ENCODE peak calls at places on chromosomes 13 and 19, in ten cellular contexts. F, C, P, N, L, I, O, V, S and B are unnamed samples. For H3K36me3, the result is how much of the 10 kb centered on the place peaks cover.

GRCh38 chr13:93861818-93862217 is 617.7 kb downstream of the DCT start:
- DNase-seq in F (no peak), C (no peak), P (no peak), N (no peak), L (no peak), I (no peak), O (no peak), V (no peak), S (no peak), B (no peak)

GRCh38 chr19:46963093-46963734 is 56.4 kb upstream of the NPAS1 start:
- DNase-seq in F (no peak), C (no peak), P (no peak), N (no peak), L (no peak), I (no peak), O (no peak), V (no peak), S (no peak), B (no peak)

GRCh38 chr13:101916108-101916757 is 463.8 kb downstream of the ITGBL1 start:
- DNase-seq in F (peak), C (no peak), P (no peak), N (no peak), L (no peak), I (no peak), O (no peak), V (no peak), S (no peak), B (no peak)

GRCh38 chr13:70183041-70183440 is 74.8 kb upstream of the KLHL1 start:
- DNase-seq in F (no peak), C (no peak), P (no peak), N (no peak), L (no peak), I (no peak), O (no peak), V (no peak), S (no peak), B (no peak)

GRCh38 chr19:40348961-40349507 is 539 bp downstream of the PLD3 start:
- DNase-seq in F (no peak), C (peak), P (no peak), N (no peak), L (no peak), I (no peak), O (peak), V (no peak), S (no peak), B (no peak)

GRCh38 chr13:51267581-51267980 is 45.4 kb downstream of the FAM124A start:
- DNase-seq in F (no peak), C (no peak), P (no peak), N (no peak), L (no peak), I (no peak), O (no peak), V (no peak), S (no peak), B (no peak)

GRCh38 chr19:47227347-47228167 is 3.4 kb downstream of the BBC3 start:
- DNase-seq in F (peak), C (peak), P (peak), N (peak), L (peak), I (peak), O (peak), V (peak), S (peak), B (peak)

GRCh38 chr19:39705578-39706188 is 1.4 kb downstream of the LGALS14 start:
- DNase-seq in F (no peak), C (no peak), P (no peak), N (no peak), L (no peak), I (no peak), O (no peak), V (no peak), S (no peak), B (no peak)

GRCh38 chr19:11814707-11815050 is 606 bp downstream of the ZNF440 start:
- DNase-seq in F (no peak), C (no peak), P (no peak), N (peak), L (no peak), I (no peak), O (peak), V (no peak), S (peak), B (no peak)

GRCh38 chr19:21604941-21605548 is 99.6 kb downstream of the ZNF429 start:
- DNase-seq in F (no peak), C (no peak), P (no peak), N (no peak), L (no peak), I (no peak), O (no peak), V (peak), S (peak), B (no peak)

DNA sequence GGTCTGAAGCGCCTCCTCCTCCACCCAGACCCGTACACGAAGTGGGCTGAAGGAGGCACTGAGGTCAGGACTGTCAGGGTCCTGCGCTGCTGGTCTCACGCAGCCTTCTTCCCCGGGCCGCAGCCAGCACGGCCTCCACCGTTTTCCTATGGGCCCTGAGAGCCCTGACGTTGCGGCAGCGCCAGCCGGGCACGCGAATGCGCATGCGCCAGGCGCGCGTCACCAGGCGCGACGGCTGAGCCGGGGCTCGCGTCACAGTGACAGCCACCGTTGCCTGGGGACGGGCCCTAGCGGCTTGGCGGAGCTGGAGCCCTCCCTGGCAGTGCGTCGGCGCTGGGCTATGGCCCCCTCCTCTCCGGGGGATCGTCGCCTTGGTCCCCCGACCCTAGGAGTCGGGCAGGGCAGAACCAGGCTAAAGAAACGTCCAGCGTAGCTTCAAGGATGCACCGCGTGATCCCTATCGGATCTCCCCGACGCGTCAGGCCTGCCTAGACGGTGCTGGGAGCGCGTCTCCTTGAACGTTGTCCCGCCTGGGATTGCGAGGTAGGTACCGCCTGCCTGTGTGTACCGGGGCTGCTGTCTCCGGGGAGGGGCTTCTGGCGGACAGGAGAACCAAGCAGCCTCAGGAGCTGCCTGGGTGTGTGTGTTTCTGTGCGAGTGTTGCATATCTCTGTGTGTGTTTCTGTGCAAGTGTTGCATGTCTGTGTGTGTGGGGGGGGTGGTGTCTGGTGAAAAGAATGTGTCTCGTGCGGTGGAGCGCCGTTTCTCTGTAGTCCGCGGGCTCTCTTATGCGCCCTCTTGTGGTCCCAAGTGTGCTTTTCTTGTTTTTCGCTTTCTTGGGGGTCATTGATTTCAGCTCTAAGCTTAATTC is 43.2 kb downstream of the ZNF571 start:
- DNase-seq in F (peak), C (no peak), P (no peak), N (peak), L (peak), I (peak), O (no peak), V (no peak), S (peak), B (no peak)
- TF ChIP-seq CTCF in F (peak), C (no peak), P (no peak), N (peak), L (no peak), I (no peak), O (peak), V (no peak), S (no peak), B (no peak)

GRCh38 chr13:21435231-21435630 is 23.9 kb downstream of the ZDHHC20 start:
- DNase-seq in F (no peak), C (no peak), P (no peak), N (no peak), L (no peak), I (no peak), O (no peak), V (no peak), S (no peak), B (no peak)
- H3K27ac ChIP-seq in F (peak), C (peak), P (peak), N (peak), L (no peak), I (no peak), O (peak), V (peak), S (peak), B (no peak)

GRCh38 chr13:110663491-110663890 is 42.4 kb downstream of the CARS2 start:
- DNase-seq in F (no peak), C (no peak), P (no peak), N (no peak), L (no peak), I (no peak), O (no peak), V (no peak), S (no peak), B (no peak)
- H3K36me3 ChIP-seq in F (under half), C (under half), P (under half), N (under half), L (under half), I (under half), O (under half), V (under half), S (under half), B (half or more)

DNA sequence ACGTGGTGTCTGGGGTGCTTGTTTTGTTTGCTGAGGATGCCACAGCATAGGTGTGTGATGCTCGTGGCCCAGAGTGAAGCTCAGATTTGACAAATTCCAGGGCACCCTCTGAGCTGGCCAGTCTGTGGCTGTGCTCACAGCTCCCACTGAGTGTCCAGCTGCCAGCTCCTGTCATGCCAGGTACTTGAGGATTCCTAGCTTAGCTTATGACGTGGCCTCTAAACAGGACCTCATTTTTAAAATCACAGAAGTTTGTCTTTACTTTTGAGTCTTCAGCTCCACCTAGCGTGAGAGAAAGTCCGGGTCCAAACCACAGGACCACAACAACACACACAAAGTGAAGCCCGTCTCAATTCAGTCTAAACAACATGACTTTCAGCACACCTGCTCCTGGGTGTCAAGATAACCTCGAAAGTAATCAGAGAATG is 117.3 kb downstream of the RAB20 start:
- DNase-seq in F (no peak), C (peak), P (peak), N (no peak), L (peak), I (no peak), O (peak), V (no peak), S (no peak), B (no peak)
- TF ChIP-seq CTCF in F (peak), C (peak), P (peak), N (peak), L (no peak), I (peak), O (peak), V (no peak), S (no peak), B (peak)

GRCh38 chr19:45114116-45114515 is 21.1 kb downstream of the PPP1R37 start:
- DNase-seq in F (no peak), C (no peak), P (no peak), N (no peak), L (no peak), I (no peak), O (no peak), V (no peak), S (no peak), B (no peak)
- H3K27ac ChIP-seq in F (no peak), C (no peak), P (no peak), N (peak), L (peak), I (no peak), O (no peak), V (no peak), S (no peak), B (no peak)

GRCh38 chr19:1227655-1228054 is 10.2 kb downstream of the CBARP start:
- DNase-seq in F (no peak), C (peak), P (no peak), N (no peak), L (no peak), I (no peak), O (no peak), V (no peak), S (peak), B (no peak)
- H3K36me3 ChIP-seq in F (under half), C (under half), P (under half), N (under half), L (under half), I (under half), O (under half), V (under half), S (under half), B (half or more)

DNA sequence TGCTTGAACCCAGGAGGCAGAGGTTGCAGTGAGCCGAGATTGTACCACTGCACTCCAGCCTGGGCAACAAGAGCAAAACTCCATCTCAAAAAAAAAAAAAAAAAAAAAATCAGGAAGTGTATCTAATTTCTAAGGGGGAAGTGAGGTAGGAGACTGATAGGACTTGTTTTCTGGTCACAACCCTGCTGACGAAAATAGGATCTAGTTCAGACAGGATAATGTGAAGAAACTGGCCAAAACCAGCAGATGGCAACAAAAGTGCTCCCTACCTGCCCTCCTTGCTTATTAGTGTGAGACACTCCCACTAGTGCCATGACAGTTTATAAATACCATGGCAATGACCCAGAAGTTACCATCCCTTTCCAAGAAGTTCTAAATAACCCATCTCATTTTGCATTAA is 36.0 kb upstream of the KPNA3 start:
- DNase-seq in F (no peak), C (no peak), P (no peak), N (no peak), L (no peak), I (no peak), O (no peak), V (no peak), S (no peak), B (no peak)
- TF ChIP-seq CTCF in F (no peak), C (no peak), P (no peak), N (no peak), L (no peak), I (no peak), O (no peak), V (no peak), S (no peak), B (no peak)

GRCh38 chr13:32417995-32418394 is 9.9 kb downstream of the N4BP2L1 start:
- DNase-seq in F (no peak), C (no peak), P (no peak), N (no peak), L (no peak), I (no peak), O (no peak), V (no peak), S (no peak), B (no peak)
- H3K27ac ChIP-seq in F (no peak), C (no peak), P (no peak), N (no peak), L (no peak), I (no peak), O (no peak), V (no peak), S (no peak), B (no peak)

GRCh38 chr13:110208116-110208515 is 98.8 kb downstream of the COL4A1 start:
- DNase-seq in F (no peak), C (no peak), P (no peak), N (no peak), L (no peak), I (no peak), O (no peak), V (no peak), S (no peak), B (no peak)
- H3K36me3 ChIP-seq in F (under half), C (under half), P (under half), N (under half), L (under half), I (under half), O (under half), V (under half), S (under half), B (half or more)